ENCODE peak calls at places on chromosomes 3 and 15, in six cellular contexts. N, I, J, Y, H and Z are unnamed samples.

GRCh38 chr3:197460002-197460401 is 95.8 kb downstream of the BDH1 start:
- DNase-seq in I (no peak), N (no peak), J (no peak), Y (no peak), H (no peak), Z (no peak)

GRCh38 chr3:18111702-18112311 is 313.3 kb downstream of the SATB1 start:
- DNase-seq in H (no peak), I (no peak), N (peak; percentile 3), Y (peak; percentile 5), J (peak; percentile 31), Z (no peak)

GRCh38 chr3:36380171-36381031 is at the start of gene STAC:
- DNase-seq in J (no peak), H (no peak), I (no peak), N (no peak), Y (no peak), Z (peak; percentile 5)

GRCh38 chr15:40516322-40516721 is 45.5 kb downstream of the CHST14 start:
- DNase-seq in N (no peak), Y (no peak), I (no peak), J (no peak), H (no peak), Z (no peak)

GRCh38 chr15:33468740-33469139 is 158.0 kb downstream of the RYR3 start:
- DNase-seq in J (no peak), H (no peak), Y (no peak), N (no peak), I (peak; percentile 2), Z (no peak)

GRCh38 chr15:73082719-73083275 is 30.5 kb downstream of the NEO1 start:
- DNase-seq in I (no peak), J (no peak), Y (no peak), N (no peak), H (no peak), Z (no peak)

GRCh38 chr15:96252148-96252547 is 78.4 kb upstream of the NR2F2 start:
- DNase-seq in I (no peak), H (no peak), Y (no peak), J (no peak), N (no peak), Z (no peak)

GRCh38 chr15:63291507-63291906 is 14.1 kb downstream of the APH1B start:
- DNase-seq in I (no peak), Y (no peak), N (no peak), H (no peak), J (no peak), Z (no peak)

GRCh38 chr15:60899322-60899966 is 329.7 kb downstream of the RORA start:
- DNase-seq in H (no peak), N (no peak), J (peak; percentile 76), I (no peak), Y (peak; percentile 19), Z (peak; percentile 12)

GRCh38 chr3:143168518-143169192 is 49.1 kb downstream of the CHST2 start:
- DNase-seq in H (peak; percentile 63), J (no peak), I (no peak), Y (no peak), N (no peak), Z (no peak)

GRCh38 chr15:85849946-85850345 is 55.2 kb upstream of the KLHL25 start:
- DNase-seq in H (no peak), I (no peak), J (no peak), N (no peak), Y (no peak), Z (no peak)

GRCh38 chr3:10813425-10813824 is 2.6 kb upstream of the SLC6A11 start:
- DNase-seq in Y (peak; percentile 71), H (no peak), I (no peak), J (no peak), N (no peak), Z (no peak)

GRCh38 chr3:56917740-56918568 is 116.2 kb upstream of the ARHGEF3 start:
- DNase-seq in N (peak; percentile 20), H (no peak), Y (no peak), I (no peak), J (peak; percentile 84), Z (peak; percentile 32)

GRCh38 chr15:44719293-44719999 is 8.1 kb downstream of the B2M start:
- DNase-seq in H (no peak), N (no peak), I (no peak), Y (peak; percentile 29), J (peak; percentile 91), Z (no peak)
- TF ChIP-seq TAF1 in H (no peak), N (no peak), I (no peak), Y (no peak), J (no peak), Z (no peak)

GRCh38 chr3:50160561-50160983 is 5.4 kb downstream of the SEMA3F start:
- DNase-seq in H (peak; percentile 54), I (no peak), Y (no peak), N (no peak), J (no peak), Z (no peak)
- TF ChIP-seq POLR2A in H (no peak), I (no peak), Y (no peak), N (no peak), J (no peak), Z (no peak)

GRCh38 chr3:127692501-127693335 is 20.0 kb downstream of the ABTB1 start:
- DNase-seq in I (no peak), J (no peak), Y (no peak), N (no peak), H (no peak), Z (no peak)

GRCh38 chr3:127693336-127693843 is 20.6 kb downstream of the ABTB1 start:
- DNase-seq in N (no peak), Y (no peak), I (no peak), J (no peak), H (no peak), Z (no peak)

GRCh38 chr3:127690823-127691452 is 18.2 kb downstream of the ABTB1 start:
- DNase-seq in N (no peak), I (no peak), Y (peak; percentile 59), J (no peak), H (no peak), Z (no peak)

GRCh38 chr3:127691494-127691893 is 18.7 kb downstream of the ABTB1 start:
- DNase-seq in Y (no peak), H (no peak), J (no peak), N (no peak), I (no peak), Z (no peak)

DNA sequence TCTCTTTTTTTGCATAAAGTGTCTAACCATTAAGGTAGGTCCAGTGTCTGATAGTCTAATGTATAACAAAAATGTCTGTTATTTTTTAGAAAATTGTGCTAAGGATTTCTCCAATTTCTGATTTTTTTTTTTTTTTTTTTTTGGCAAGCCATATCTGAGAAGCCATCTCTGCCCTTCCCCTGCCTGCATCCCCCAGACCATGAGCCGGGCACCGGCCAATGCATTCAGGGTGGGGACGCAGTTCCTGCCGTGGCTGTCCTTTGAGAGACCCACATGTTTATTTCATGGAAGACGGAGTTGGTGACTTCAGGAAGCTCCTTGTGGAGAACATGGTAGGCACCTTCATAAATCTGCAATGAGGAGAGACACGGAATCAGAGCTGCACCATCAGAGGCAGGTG is 19.2 kb downstream of the ABTB1 start:
- DNase-seq in J (no peak), N (no peak), I (no peak), H (no peak), Y (no peak), Z (no peak)
- TF ChIP-seq TAF1 in J (no peak), N (no peak), I (no peak), H (no peak), Y (no peak), Z (no peak)

DNA sequence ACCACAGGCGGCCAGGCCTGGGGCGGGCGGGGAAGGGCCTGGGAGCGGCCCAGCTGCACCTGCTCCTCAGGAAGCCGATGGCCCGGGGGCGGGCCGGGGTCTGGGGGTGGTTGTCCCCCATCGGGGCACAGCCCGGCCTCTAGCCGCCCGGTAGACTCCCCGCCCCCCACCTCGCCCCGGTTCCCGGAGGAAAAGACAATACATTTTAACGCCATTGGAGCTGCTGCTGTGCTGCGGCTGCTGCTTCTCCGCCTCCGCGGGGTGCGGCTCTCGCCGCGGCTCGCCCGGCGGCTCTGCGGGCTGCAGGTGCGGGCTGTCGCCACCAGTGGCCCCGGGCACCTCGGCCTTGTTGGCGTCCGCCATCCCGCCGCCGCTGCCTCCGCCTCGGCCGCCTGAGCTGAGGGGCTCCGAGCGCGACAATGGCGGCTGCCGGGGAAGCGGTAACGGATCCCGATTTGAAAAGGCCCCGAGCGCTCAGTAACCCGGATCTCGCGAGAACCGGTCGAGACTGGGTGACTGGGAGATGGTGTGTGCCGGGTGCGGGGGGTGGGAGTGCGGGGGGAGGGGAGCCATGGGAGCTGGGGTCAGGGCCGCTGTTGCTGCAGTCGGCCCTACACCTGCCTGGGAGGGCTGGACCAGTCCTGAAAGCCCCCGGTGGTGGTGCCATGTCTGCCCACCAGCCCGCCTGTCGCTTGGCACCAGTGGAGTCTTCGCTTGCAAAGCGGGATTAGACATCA is at the start of gene MYEF2:
- DNase-seq in I (peak; percentile 68), Y (peak; percentile 28), H (peak; percentile 7), N (peak; percentile 66), J (peak; percentile 7), Z (peak; percentile 61)
- TF ChIP-seq POLR2A in I (peak; percentile 91), Y (no peak), H (no peak), N (no peak), J (peak; percentile 89), Z (peak; percentile 57)

GRCh38 chr3:194946091-194946490 is 260.4 kb downstream of the FAM43A start:
- DNase-seq in J (no peak), I (no peak), N (no peak), Y (no peak), H (no peak), Z (no peak)

GRCh38 chr3:194941360-194941955 is 255.8 kb downstream of the FAM43A start:
- DNase-seq in H (no peak), I (no peak), Y (no peak), N (no peak), J (no peak), Z (no peak)

GRCh38 chr3:194941956-194942483 is 256.3 kb downstream of the FAM43A start:
- DNase-seq in I (no peak), Y (no peak), H (no peak), J (no peak), N (no peak), Z (no peak)

GRCh38 chr3:194944526-194944925 is 258.8 kb downstream of the FAM43A start:
- DNase-seq in I (no peak), N (no peak), J (no peak), Y (no peak), H (no peak), Z (no peak)

DNA sequence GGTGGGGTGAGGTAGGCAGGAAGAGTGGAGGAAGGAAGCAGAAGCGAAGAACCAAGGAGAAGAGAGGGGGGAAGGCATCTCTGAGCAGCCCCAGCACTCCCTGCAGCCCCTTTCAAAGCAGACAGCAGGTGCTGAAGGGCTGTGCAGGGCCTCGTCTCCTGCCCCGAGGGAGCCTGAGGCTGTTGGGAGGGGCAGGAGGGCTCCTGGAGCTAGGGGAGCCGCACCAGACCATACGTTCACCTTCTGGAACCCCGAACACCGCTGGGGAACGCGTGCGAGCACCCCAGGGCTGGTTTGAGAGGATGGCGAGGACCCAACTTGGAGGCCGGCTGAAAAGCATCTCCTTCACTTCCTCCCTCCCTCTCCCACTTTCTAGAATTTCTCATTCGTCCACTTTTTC is 259.8 kb downstream of the FAM43A start:
- DNase-seq in J (no peak), Y (no peak), I (no peak), H (no peak), N (no peak), Z (no peak)
- TF ChIP-seq TAF1 in J (no peak), Y (no peak), I (no peak), H (no peak), N (no peak), Z (no peak)